ENCODE peak calls at places on chromosomes 2 and 18, in four cellular contexts. S is transverse colon, R is GM23338, G is kidney epithelial cell. D is an unnamed sample.
A peak's percentile ranks its signal among the peaks of the same experiment; 100 is the strongest.

GRCh38 chr2:185628985-185629384 is 109.6 kb upstream of the FSIP2 start:
- DNase-seq in S (peak; percentile 51), R (peak; percentile 90), G (no peak), D (peak; percentile 4)

GRCh38 chr18:23169683-23170082 is 34.4 kb downstream of the CABLES1 start:
- DNase-seq in S (no peak), R (peak; percentile 79), G (no peak), D (no peak)

GRCh38 chr18:9613550-9614400 is 584 bp downstream of the PPP4R1 start:
- DNase-seq in S (peak; percentile 70), R (peak; percentile 68), G (no peak), D (no peak)

GRCh38 chr18:27780061-27780740 is 396.7 kb downstream of the CDH2 start:
- DNase-seq in S (no peak), R (no peak), G (no peak), D (peak; percentile 25)

GRCh38 chr2:56184500-56184996 is 758 bp downstream of the CCDC85A start:
- DNase-seq in S (no peak), R (peak; percentile 52), G (no peak), D (no peak)

GRCh38 chr2:218821605-218822211 is 9.9 kb downstream of the PRKAG3 start:
- DNase-seq in S (no peak), R (no peak), G (no peak), D (no peak)

GRCh38 chr18:7457276-7457675 is 109.8 kb upstream of the PTPRM start:
- DNase-seq in S (no peak), R (no peak), G (no peak), D (no peak)

GRCh38 chr18:13889661-13890060 is 25.7 kb downstream of the MC2R start:
- DNase-seq in S (no peak), R (no peak), G (peak; percentile 1), D (peak; percentile 48)

GRCh38 chr18:55251186-55251995 is 292.1 kb upstream of the CCDC68 start:
- DNase-seq in S (no peak), R (peak; percentile 79), G (no peak), D (peak; percentile 65)

GRCh38 chr18:26700201-26700600 is 151.8 kb upstream of the KCTD1 start:
- DNase-seq in S (no peak), R (no peak), G (no peak), D (no peak)

GRCh38 chr2:163593941-163594340 is 141.9 kb downstream of the FIGN start:
- DNase-seq in S (no peak), R (no peak), G (no peak), D (no peak)

GRCh38 chr2:31386648-31387047 is 27.9 kb downstream of the XDH start:
- DNase-seq in S (no peak), R (peak; percentile 74), G (no peak), D (no peak)

GRCh38 chr2:32849456-32850194 is 97.1 kb upstream of the LTBP1 start:
- DNase-seq in S (no peak), R (no peak), G (no peak), D (no peak)

GRCh38 chr18:54269924-54270844 is 867 bp downstream of the POLI start:
- DNase-seq in S (peak; percentile 66), R (peak; percentile 85), G (no peak), D (peak; percentile 70)

GRCh38 chr2:223941579-223942277 is 3.4 kb downstream of the WDFY1 start:
- DNase-seq in S (peak; percentile 37), R (no peak), G (no peak), D (peak; percentile 70)
- H3K4me3 ChIP-seq in S (no peak overlapping the region), R (no peak overlapping the region), G (no peak overlapping the region), D (no peak overlapping the region)

GRCh38 chr2:236633219-236633570 is 63.6 kb downstream of the ACKR3 start:
- DNase-seq in S (no peak), R (no peak), G (no peak), D (no peak)

GRCh38 chr2:236633764-236634163 is 64.1 kb downstream of the ACKR3 start:
- DNase-seq in S (no peak), R (no peak), G (no peak), D (no peak)

GRCh38 chr2:236631361-236632291 is 62.0 kb downstream of the ACKR3 start:
- DNase-seq in S (no peak), R (no peak), G (no peak), D (no peak)

GRCh38 chr2:236634203-236634602 is 64.6 kb downstream of the ACKR3 start:
- DNase-seq in S (no peak), R (no peak), G (no peak), D (no peak)

GRCh38 chr2:236632295-236633218 is 62.9 kb downstream of the ACKR3 start:
- DNase-seq in S (no peak), R (no peak), G (no peak), D (no peak)
- TF ChIP-seq CTCF in S (no peak), R (no peak), G (no peak), D (no peak)

GRCh38 chr18:11146238-11146946 is 3.0 kb downstream of the PIEZO2 start:
- DNase-seq in S (no peak), R (peak; percentile 50), G (no peak), D (no peak)
- H3K27me3 ChIP-seq in S (peaks cover 40% of the 10 kb centered on the region), R (peaks cover 60% of the 10 kb centered on the region), G (peaks cover 51% of the 10 kb centered on the region), D (peaks cover 5% of the 10 kb centered on the region)

GRCh38 chr2:226971029-226971584 is 135.3 kb downstream of the RHBDD1 start:
- DNase-seq in S (no peak), R (no peak), G (no peak), D (no peak)
- H3K4me3 ChIP-seq in S (no peak overlapping the region), R (no peak overlapping the region), G (no peak overlapping the region), D (no peak overlapping the region)